ENCODE peak calls at places on chromosomes 4 and X, in seven cellular contexts. P is heart right ventricle; A is stimulated activated CD4-positive, alpha-beta T cell treated with anti-CD3 and anti-CD28 coated beads, TNF-alpha, amount 100 ng/mL, for 48 hours; E is anterior cingulate cortex; K is NCI-H2029 treated with DMSO at 0.1 percent for 48 hours; W is heart left ventricle; H is choroid plexus epithelial cell. L is an unnamed sample.

GRCh38 chr4:108350332-108350731 is 181.6 kb upstream of the LEF1 start:
- DNase-seq in P (no peak), A (no peak), E (no peak), K (no peak), W (no peak), H (no peak), L (no peak)

GRCh38 chr4:79446145-79446544 is 38.1 kb upstream of the GK2 start:
- DNase-seq in P (no peak), A (no peak), E (no peak), K (no peak), W (no peak), H (no peak), L (no peak)

GRCh38 chr4:4969298-4969697 is 50.0 kb downstream of the CYTL1 start:
- DNase-seq in P (no peak), A (no peak), E (no peak), K (no peak), W (no peak), H (no peak), L (no peak)

GRCh38 chrX:68672581-68673318 is 25.3 kb downstream of the STARD8 start:
- DNase-seq in P (peak), A (no peak), E (no peak), K (no peak), W (peak), H (no peak), L (no peak)

GRCh38 chrX:15749642-15750610 is 11.9 kb downstream of the CA5B start:
- DNase-seq in P (peak), A (no peak), E (no peak), K (no peak), W (peak), H (no peak), L (no peak)

GRCh38 chr4:127162741-127163140 is 470.0 kb upstream of the INTU start:
- DNase-seq in P (no peak), A (no peak), E (no peak), K (no peak), W (no peak), H (peak), L (no peak)

GRCh38 chr4:7876096-7876993 is 63.3 kb downstream of the AFAP1 start:
- DNase-seq in P (no peak), A (no peak), E (no peak), K (no peak), W (no peak), H (peak), L (no peak)

GRCh38 chr4:153258750-153259149 is 54.5 kb downstream of the TRIM2 start:
- DNase-seq in P (no peak), A (no peak), E (no peak), K (no peak), W (no peak), H (no peak), L (no peak)

GRCh38 chr4:173777421-173777820 is 247.4 kb upstream of the HAND2 start:
- DNase-seq in P (no peak), A (no peak), E (no peak), K (no peak), W (no peak), H (no peak), L (no peak)

GRCh38 chrX:9825129-9825865 is 39.1 kb downstream of the SHROOM2 start:
- DNase-seq in P (no peak), A (no peak), E (no peak), K (no peak), W (no peak), H (peak), L (no peak)

GRCh38 chrX:122418758-122419157 is 765.3 kb upstream of the GRIA3 start:
- DNase-seq in P (no peak), A (no peak), E (no peak), K (no peak), W (no peak), H (no peak), L (no peak)

GRCh38 chr4:25527044-25527443 is 128.6 kb upstream of the SLC34A2 start:
- DNase-seq in P (no peak), A (no peak), E (no peak), K (no peak), W (no peak), H (no peak), L (no peak)

GRCh38 chrX:3680459-3680858 is 33.0 kb downstream of the PRKX start:
- DNase-seq in P (no peak), A (no peak), E (no peak), K (no peak), W (no peak), H (no peak), L (no peak)

GRCh38 chrX:144275403-144275802 is 391.5 kb downstream of the UBE2NL start:
- DNase-seq in P (no peak), A (no peak), E (no peak), K (peak), W (no peak), H (no peak), L (no peak)

GRCh38 chr4:170198742-170199141 is 109.0 kb upstream of the AADAT start:
- DNase-seq in P (no peak), A (no peak), E (no peak), K (no peak), W (no peak), H (peak), L (no peak)

GRCh38 chr4:148053298-148054003 is 321.6 kb downstream of the ARHGAP10 start:
- DNase-seq in P (no peak), A (no peak), E (no peak), K (no peak), W (no peak), H (no peak), L (no peak)

GRCh38 chrX:48933757-48934156 is 14.9 kb upstream of the PIM2 start:
- DNase-seq in P (no peak), A (no peak), E (no peak), K (no peak), W (no peak), H (no peak), L (no peak)

GRCh38 chr4:178632415-178632814 is 1190.2 kb upstream of the AGA start:
- DNase-seq in P (no peak), A (no peak), E (no peak), K (no peak), W (no peak), H (no peak), L (no peak)

GRCh38 chrX:106955004-106955772 is 35.0 kb downstream of the CLDN2 start:
- DNase-seq in P (no peak), A (no peak), E (no peak), K (no peak), W (no peak), H (peak), L (no peak)

GRCh38 chr4:84269531-84269930 is 229.6 kb downstream of the NKX6-1 start:
- DNase-seq in P (no peak), A (no peak), E (no peak), K (no peak), W (no peak), H (no peak), L (no peak)

GRCh38 chr4:44448548-44449443 is at the start of gene KCTD8:
- DNase-seq in P (peak), A (peak), E (peak), K (no peak), W (peak), H (peak), L (peak)

GRCh38 chrX:9955506-9955905 is 11.7 kb upstream of the CLDN34 start:
- DNase-seq in P (no peak), A (no peak), E (no peak), K (no peak), W (no peak), H (peak), L (no peak)

GRCh38 chr4:150318527-150318926 is 240.3 kb downstream of the DCLK2 start:
- DNase-seq in P (no peak), A (no peak), E (no peak), K (no peak), W (no peak), H (no peak), L (no peak)

GRCh38 chr4:13527192-13527982 is 16.9 kb downstream of the NKX3-2 start:
- DNase-seq in P (no peak), A (no peak), E (no peak), K (no peak), W (no peak), H (no peak), L (no peak)

GRCh38 chr4:181261279-181261678 is 981.9 kb upstream of the TENM3 start:
- DNase-seq in P (no peak), A (no peak), E (no peak), K (no peak), W (no peak), H (peak), L (no peak)

GRCh38 chrX:18971506-18971905 is 12.4 kb downstream of the PHKA2 start:
- DNase-seq in P (no peak), A (no peak), E (no peak), K (no peak), W (no peak), H (no peak), L (no peak)

GRCh38 chr4:97394653-97395052 is 748.6 kb downstream of the STPG2 start:
- DNase-seq in P (no peak), A (no peak), E (no peak), K (no peak), W (no peak), H (peak), L (no peak)

GRCh38 chrX:129717902-129718301 is 20.9 kb upstream of the XPNPEP2 start:
- DNase-seq in P (no peak), A (no peak), E (no peak), K (no peak), W (no peak), H (peak), L (no peak)

GRCh38 chr4:87144346-87144745 is 76.1 kb downstream of the KLHL8 start:
- DNase-seq in P (no peak), A (no peak), E (no peak), K (no peak), W (no peak), H (no peak), L (no peak)